ENCODE peak calls at places on chromosomes 16 and 17, in four cellular contexts. U is adrenal gland; P is effector memory CD4-positive, alpha-beta T cell; T is fibroblast of lung. G is an unnamed sample. For H3K36me3 and H3K4me1, the result is how much of the 10 kb centered on the place peaks cover.

GRCh38 chr16:57283956-57284205 is 591 bp downstream of the PLLP start:
- DNase-seq in U (no peak), T (no peak), P (no peak), G (no peak)

GRCh38 chr17:41665566-41666335 is 22.9 kb upstream of the EIF1 start:
- DNase-seq in T (peak), P (peak), U (peak), G (peak)

GRCh38 chr17:45783593-45784292 is 377 bp upstream of the CRHR1 start:
- DNase-seq in P (no peak), U (no peak), T (no peak), G (no peak)

GRCh38 chr16:2518823-2519710 is 1.1 kb upstream of the AMDHD2 start:
- DNase-seq in T (no peak), P (no peak), U (no peak), G (no peak)

GRCh38 chr16:77238593-77238992 is 39.4 kb downstream of the SYCE1L start:
- DNase-seq in T (no peak), U (no peak), P (no peak), G (no peak)

GRCh38 chr17:13024033-13024432 is 6.2 kb upstream of the ELAC2 start:
- DNase-seq in U (no peak), P (no peak), T (no peak), G (no peak)

GRCh38 chr17:6240601-6241000 is 170.4 kb downstream of the WSCD1 start:
- DNase-seq in P (no peak), U (no peak), T (no peak), G (no peak)

GRCh38 chr17:43403846-43404245 is 5.1 kb downstream of the ARL4D start:
- DNase-seq in P (no peak), T (no peak), U (no peak), G (no peak)

GRCh38 chr16:77330332-77331043 is 104.3 kb downstream of the ADAMTS18 start:
- DNase-seq in T (no peak), P (no peak), U (no peak), G (no peak)

GRCh38 chr17:67021196-67021595 is 23.2 kb upstream of the CACNG1 start:
- DNase-seq in U (no peak), T (no peak), P (no peak), G (no peak)

DNA sequence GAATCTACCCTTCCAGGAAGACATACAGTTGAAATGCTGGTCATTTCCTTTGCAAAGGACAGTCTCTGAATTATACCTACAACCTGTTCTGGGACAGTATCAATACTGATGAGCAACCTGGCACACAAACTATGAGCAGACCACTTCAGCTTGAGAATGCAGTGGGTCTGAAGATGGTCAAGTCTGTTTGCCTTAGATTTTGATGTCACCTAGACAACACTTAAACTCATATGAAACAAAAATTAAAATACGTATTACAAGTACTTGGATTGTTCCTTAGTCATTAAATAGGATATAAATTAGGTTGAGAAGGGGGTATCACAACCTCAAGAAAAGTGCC is 3.5 kb downstream of the SRSF2 start:
- DNase-seq in T (no peak), U (no peak), P (no peak), G (no peak)
- H3K36me3 ChIP-seq in T (under half), U (under half), P (under half), G (under half)

GRCh38 chr17:35709874-35710273 is 21.6 kb upstream of the RASL10B start:
- DNase-seq in T (peak), U (no peak), P (no peak), G (no peak)
- H3K27ac ChIP-seq in T (no peak), U (no peak), P (no peak), G (no peak)

GRCh38 chr16:12124742-12125141 is 148.2 kb downstream of the SNX29 start:
- DNase-seq in T (no peak), U (no peak), P (no peak), G (no peak)
- H3K4me1 ChIP-seq in T (under half), U (under half), P (under half), G (under half)

DNA sequence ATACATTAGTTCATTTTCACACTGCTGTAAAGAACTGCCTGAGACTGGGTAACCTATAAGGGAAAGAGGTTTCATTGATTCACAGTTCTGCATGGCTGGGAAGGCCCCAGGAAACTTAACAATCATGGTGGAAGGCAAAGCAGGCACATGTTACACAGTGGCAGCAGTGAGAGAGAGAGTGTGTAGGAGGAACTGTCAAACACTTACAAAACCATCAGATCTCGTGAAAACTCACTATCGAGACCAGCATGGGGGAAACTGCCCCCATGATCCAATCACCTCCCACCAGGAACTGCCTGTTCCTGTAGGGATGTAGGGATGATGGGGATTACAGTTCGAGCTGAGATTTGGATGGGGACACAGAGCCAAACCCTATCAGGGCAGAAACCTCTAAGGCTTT is 17.2 kb downstream of the NUBP1 start:
- DNase-seq in T (no peak), P (no peak), U (no peak), G (no peak)
- H3K36me3 ChIP-seq in T (under half), P (half or more), U (under half), G (half or more)

GRCh38 chr17:32269377-32269776 is 3.7 kb downstream of the RHBDL3 start:
- DNase-seq in T (no peak), U (peak), P (no peak), G (no peak)
- H3K27ac ChIP-seq in T (no peak), U (peak), P (no peak), G (no peak)

GRCh38 chr17:30326816-30327215 is 7.0 kb downstream of the TMIGD1 start:
- DNase-seq in U (no peak), T (no peak), P (no peak), G (no peak)

GRCh38 chr17:30323262-30323894 is 10.5 kb downstream of the TMIGD1 start:
- DNase-seq in U (no peak), T (no peak), P (peak), G (no peak)

GRCh38 chr17:30321314-30321713 is 12.5 kb downstream of the TMIGD1 start:
- DNase-seq in P (no peak), U (no peak), T (no peak), G (no peak)

GRCh38 chr17:30323895-30324319 is 9.9 kb downstream of the TMIGD1 start:
- DNase-seq in P (no peak), T (peak), U (peak), G (no peak)

DNA sequence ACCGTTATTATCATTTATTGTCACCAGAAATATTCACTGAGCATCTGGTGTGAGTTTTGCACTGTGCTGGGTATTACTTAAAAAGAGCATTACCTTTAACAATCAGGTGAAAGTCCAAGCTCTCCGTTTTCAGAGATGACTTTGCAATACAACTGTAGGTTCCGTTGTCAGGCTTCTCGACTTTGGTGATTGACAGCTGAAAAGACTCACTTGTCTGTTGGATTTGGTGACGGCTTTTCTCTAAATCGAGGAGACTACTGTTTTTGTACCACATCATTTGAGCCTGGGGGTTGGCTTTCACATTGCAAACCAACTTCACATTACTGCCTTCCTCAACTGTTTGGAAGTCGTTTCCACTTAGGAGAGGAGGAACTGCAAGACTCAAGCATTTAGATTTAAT is 9.1 kb downstream of the TMIGD1 start:
- DNase-seq in T (no peak), P (no peak), U (no peak), G (no peak)
- H3K4me1 ChIP-seq in T (under half), P (under half), U (under half), G (under half)

DNA sequence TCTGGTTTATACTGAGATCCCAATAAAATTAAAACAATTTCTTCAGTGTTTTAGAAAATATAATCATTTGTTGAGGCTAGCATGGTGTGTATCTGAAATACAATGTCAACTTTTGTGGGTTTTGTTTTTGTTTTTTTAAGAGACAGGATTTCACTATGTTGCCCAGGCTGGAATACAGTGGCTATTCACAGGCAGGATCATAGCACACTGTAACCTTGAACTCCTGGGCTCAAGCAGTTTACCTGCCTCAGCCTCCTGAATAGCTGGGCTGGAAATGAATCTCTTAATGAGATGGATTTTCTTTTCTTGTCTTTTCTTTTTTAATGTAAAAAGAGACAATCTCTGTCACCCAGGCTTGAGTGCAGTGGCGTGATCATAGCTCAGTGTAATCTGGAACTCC is 12.1 kb downstream of the DDX42 start:
- DNase-seq in T (no peak), P (no peak), U (no peak), G (no peak)
- H3K36me3 ChIP-seq in T (under half), P (under half), U (under half), G (under half)

GRCh38 chr16:73955255-73955654 is 341.4 kb upstream of the PSMD7 start:
- DNase-seq in U (no peak), T (no peak), P (no peak), G (no peak)

GRCh38 chr16:73951541-73951940 is 345.1 kb upstream of the PSMD7 start:
- DNase-seq in P (no peak), U (no peak), T (peak), G (no peak)

GRCh38 chr16:73956592-73957495 is 339.8 kb upstream of the PSMD7 start:
- DNase-seq in U (peak), T (peak), P (no peak), G (no peak)
- H3K27ac ChIP-seq in U (no peak), T (no peak), P (no peak), G (no peak)